ENCODE peak calls at places on chromosomes 6 and 20, in nine cellular contexts. E, Q, O, B, S, V, M, C and P are unnamed samples.

GRCh38 chr20:3869839-3870634 is 19.1 kb upstream of the PANK2 start:
- DNase-seq in E (no peak), Q (no peak), O (no peak), B (no peak), S (no peak), V (no peak), M (no peak), C (no peak), P (no peak)

GRCh38 chr6:24549674-24550418 is 55.1 kb downstream of the ALDH5A1 start:
- DNase-seq in E (no peak), Q (no peak), O (no peak), B (no peak), S (no peak), V (peak; percentile 18), M (no peak), C (no peak), P (no peak)

GRCh38 chr6:37131960-37132253 is 38.0 kb upstream of the PIM1 start:
- DNase-seq in E (no peak), Q (no peak), O (no peak), B (no peak), S (no peak), V (no peak), M (no peak), C (no peak), P (no peak)

GRCh38 chr6:43948527-43949450 is 178.5 kb downstream of the MRPL14 start:
- DNase-seq in E (no peak), Q (no peak), O (peak; percentile 84), B (no peak), S (no peak), V (peak; percentile 15), M (no peak), C (no peak), P (no peak)

GRCh38 chr6:149368065-149368464 is 32.0 kb upstream of the SUMO4 start:
- DNase-seq in E (no peak), Q (no peak), O (no peak), B (peak; percentile 6), S (no peak), V (no peak), M (no peak), C (no peak), P (no peak)

GRCh38 chr6:95365454-95365853 is 211.9 kb upstream of the MANEA start:
- DNase-seq in E (no peak), Q (no peak), O (no peak), B (no peak), S (no peak), V (peak; percentile 20), M (no peak), C (no peak), P (no peak)

GRCh38 chr20:46774943-46775560 is 65.6 kb downstream of the SLC2A10 start:
- DNase-seq in E (no peak), Q (no peak), O (no peak), B (no peak), S (no peak), V (no peak), M (no peak), C (no peak), P (no peak)

GRCh38 chr6:164612731-164613130 is 696.7 kb downstream of the C6orf118 start:
- DNase-seq in E (no peak), Q (no peak), O (no peak), B (no peak), S (no peak), V (no peak), M (no peak), C (no peak), P (no peak)

GRCh38 chr6:40719671-40720374 is 132.7 kb upstream of the LRFN2 start:
- DNase-seq in E (peak; percentile 73), Q (no peak), O (peak; percentile 44), B (peak; percentile 35), S (no peak), V (peak; percentile 63), M (no peak), C (no peak), P (no peak)